ENCODE peak calls at places on chromosome 12, in four cellular contexts. X is transverse colon, P is body of pancreas, M is A549. C is an unnamed sample.

GRCh38 chr12:113867258-113867657 is 98.9 kb downstream of the RBM19 start:
- DNase-seq in X (no peak), P (no peak), M (peak), C (no peak)

GRCh38 chr12:989751-990278 is 1.2 kb upstream of the ERC1 start:
- DNase-seq in X (peak), P (peak), M (peak), C (peak)

GRCh38 chr12:9707864-9708808 is 24.8 kb downstream of the CLECL1 start:
- DNase-seq in X (peak), P (peak), M (peak), C (peak)

GRCh38 chr12:68067762-68068376 is 78.6 kb downstream of the IFNG-AS1 start:
- DNase-seq in X (no peak), P (no peak), M (peak), C (no peak)

GRCh38 chr12:132246997-132247717 is 82.2 kb downstream of the GALNT9 start:
- DNase-seq in X (no peak), P (no peak), M (no peak), C (no peak)

GRCh38 chr12:81255947-81256346 is 178.1 kb downstream of the ACSS3 start:
- DNase-seq in X (no peak), P (no peak), M (no peak), C (no peak)

GRCh38 chr12:68189766-68190700 is 30.5 kb upstream of the IFNG start:
- DNase-seq in X (no peak), P (no peak), M (no peak), C (no peak)

GRCh38 chr12:82955020-82955419 is 268.3 kb downstream of the TMTC2 start:
- DNase-seq in X (no peak), P (no peak), M (no peak), C (no peak)

GRCh38 chr12:42552822-42553221 is 36.7 kb downstream of the PRICKLE1 start:
- DNase-seq in X (no peak), P (no peak), M (no peak), C (no peak)

GRCh38 chr12:58728397-58728796 is 191.9 kb downstream of the LRIG3 start:
- DNase-seq in X (no peak), P (no peak), M (no peak), C (no peak)

GRCh38 chr12:9702239-9702638 is 30.7 kb downstream of the CLECL1 start:
- DNase-seq in X (peak), P (no peak), M (no peak), C (no peak)

GRCh38 chr12:19003987-19004619 is 125.4 kb upstream of the PLEKHA5 start:
- DNase-seq in X (no peak), P (no peak), M (no peak), C (no peak)

GRCh38 chr12:94148841-94149780 is 734 bp downstream of the PLXNC1 start:
- DNase-seq in X (peak), P (peak), M (peak), C (peak)

GRCh38 chr12:19201653-19202052 is 72.1 kb downstream of the PLEKHA5 start:
- DNase-seq in X (no peak), P (no peak), M (no peak), C (no peak)

GRCh38 chr12:78760906-78761305 is 103.7 kb upstream of the SYT1 start:
- DNase-seq in X (no peak), P (no peak), M (no peak), C (no peak)

GRCh38 chr12:105562727-105563072 is 232.2 kb downstream of the C12orf75 start:
- DNase-seq in X (peak), P (no peak), M (peak), C (no peak)

GRCh38 chr12:47277972-47278448 is 198.3 kb upstream of the AMIGO2 start:
- DNase-seq in X (no peak), P (no peak), M (peak), C (no peak)

GRCh38 chr12:26825459-26826016 is 7.5 kb downstream of the ITPR2 start:
- DNase-seq in X (no peak), P (no peak), M (no peak), C (no peak)

GRCh38 chr12:26317942-26318565 is 122.7 kb downstream of the SSPN start:
- DNase-seq in X (no peak), P (no peak), M (no peak), C (no peak)

GRCh38 chr12:89573081-89573810 is 47.4 kb upstream of the POC1B start:
- DNase-seq in X (no peak), P (no peak), M (no peak), C (no peak)

GRCh38 chr12:49264466-49264872 is 413 bp upstream of the TUBA1C start:
- DNase-seq in X (no peak), P (no peak), M (peak), C (no peak)

GRCh38 chr12:92295523-92295922 is 149.9 kb upstream of the BTG1 start:
- DNase-seq in X (no peak), P (no peak), M (no peak), C (no peak)

GRCh38 chr12:59820594-59821011 is 224.8 kb downstream of the SLC16A7 start:
- DNase-seq in X (no peak), P (no peak), M (no peak), C (no peak)

GRCh38 chr12:48980953-48981756 is 3.0 kb downstream of the WNT1 start:
- DNase-seq in X (no peak), P (no peak), M (peak), C (no peak)

GRCh38 chr12:111685322-111685810 is 390 bp downstream of the BRAP start:
- DNase-seq in X (peak), P (no peak), M (no peak), C (no peak)

GRCh38 chr12:25364529-25365339 is 114.0 kb upstream of the KRAS start:
- DNase-seq in X (no peak), P (no peak), M (no peak), C (no peak)

GRCh38 chr12:42686514-42687172 is 97.1 kb upstream of the PRICKLE1 start:
- DNase-seq in X (no peak), P (no peak), M (no peak), C (no peak)

GRCh38 chr12:6229823-6230222 is 29.6 kb downstream of the CD9 start:
- DNase-seq in X (peak), P (peak), M (no peak), C (peak)

GRCh38 chr12:10501031-10501430 is 4.7 kb upstream of the EIF2S3B start:
- DNase-seq in X (no peak), P (no peak), M (no peak), C (no peak)

GRCh38 chr12:88552672-88553079 is 27.6 kb downstream of the KITLG start:
- DNase-seq in X (no peak), P (no peak), M (peak), C (no peak)

GRCh38 chr12:52337054-52337453 is 15.9 kb upstream of the KRT83 start:
- DNase-seq in X (no peak), P (no peak), M (no peak), C (no peak)

GRCh38 chr12:45727994-45728624 is 1.4 kb upstream of the ARID2 start:
- DNase-seq in X (no peak), P (no peak), M (no peak), C (no peak)

GRCh38 chr12:66627270-66627987 is 51.4 kb downstream of the GRIP1 start:
- DNase-seq in X (no peak), P (no peak), M (no peak), C (no peak)

GRCh38 chr12:124569375-124570148 is 2.1 kb upstream of the NCOR2 start:
- DNase-seq in X (no peak), P (no peak), M (no peak), C (no peak)

GRCh38 chr12:124566181-124567034 is 1.0 kb downstream of the NCOR2 start:
- DNase-seq in X (peak), P (peak), M (peak), C (peak)

GRCh38 chr12:124567035-124567672 is at the start of gene NCOR2:
- DNase-seq in X (no peak), P (no peak), M (no peak), C (peak)

GRCh38 chr12:124568431-124569374 is 1.3 kb upstream of the NCOR2 start:
- DNase-seq in X (peak), P (peak), M (no peak), C (peak)

DNA sequence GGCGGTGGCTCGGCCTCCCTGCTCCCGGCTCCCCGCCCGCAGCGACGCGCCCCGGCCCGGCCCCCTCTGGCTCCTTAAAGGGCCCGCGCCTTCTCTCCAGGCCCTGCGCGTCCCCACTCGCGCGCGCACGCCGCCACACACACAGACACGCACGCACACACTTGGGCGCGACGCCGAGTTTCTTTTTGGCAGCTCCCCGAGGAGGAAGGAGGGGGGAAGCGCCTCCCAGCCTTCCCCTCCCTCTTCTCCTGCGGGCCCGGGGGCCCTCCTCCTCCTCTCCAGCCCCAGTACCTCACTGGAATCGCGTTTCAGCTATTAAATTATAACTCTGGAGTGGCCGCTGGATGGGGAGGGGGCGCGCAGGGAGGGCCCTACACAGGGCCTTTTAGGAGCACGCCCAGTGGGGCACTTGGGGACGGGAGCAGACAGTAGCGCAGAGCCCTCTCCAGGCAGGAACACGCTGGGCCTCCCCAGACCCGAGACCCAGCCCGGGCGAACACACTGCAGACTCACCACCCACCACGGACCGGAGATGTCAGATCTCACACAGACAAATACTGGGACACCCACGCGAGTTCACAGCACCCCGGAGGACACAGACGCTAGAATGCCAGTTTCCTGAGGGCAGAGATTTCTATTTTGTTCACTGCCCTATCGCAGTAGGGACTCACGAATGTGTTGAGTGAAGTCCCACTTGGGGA is 411 bp upstream of the NCOR2 start:
- DNase-seq in X (peak), P (peak), M (peak), C (peak)
- TF ChIP-seq CTCF in X (no peak), P (no peak), M (no peak), C (no peak)

GRCh38 chr12:53695148-53696138 is 19.6 kb upstream of the ATP5MC2 start:
- DNase-seq in X (peak), P (no peak), M (peak), C (peak)
- H3K4me3 ChIP-seq in X (peak), P (no peak), M (peak), C (peak)

GRCh38 chr12:109740694-109741245 is 27.1 kb downstream of the FAM222A start:
- DNase-seq in X (no peak), P (peak), M (no peak), C (no peak)
- TF ChIP-seq POLR2A in X (no peak), P (no peak), M (no peak), C (no peak)

DNA sequence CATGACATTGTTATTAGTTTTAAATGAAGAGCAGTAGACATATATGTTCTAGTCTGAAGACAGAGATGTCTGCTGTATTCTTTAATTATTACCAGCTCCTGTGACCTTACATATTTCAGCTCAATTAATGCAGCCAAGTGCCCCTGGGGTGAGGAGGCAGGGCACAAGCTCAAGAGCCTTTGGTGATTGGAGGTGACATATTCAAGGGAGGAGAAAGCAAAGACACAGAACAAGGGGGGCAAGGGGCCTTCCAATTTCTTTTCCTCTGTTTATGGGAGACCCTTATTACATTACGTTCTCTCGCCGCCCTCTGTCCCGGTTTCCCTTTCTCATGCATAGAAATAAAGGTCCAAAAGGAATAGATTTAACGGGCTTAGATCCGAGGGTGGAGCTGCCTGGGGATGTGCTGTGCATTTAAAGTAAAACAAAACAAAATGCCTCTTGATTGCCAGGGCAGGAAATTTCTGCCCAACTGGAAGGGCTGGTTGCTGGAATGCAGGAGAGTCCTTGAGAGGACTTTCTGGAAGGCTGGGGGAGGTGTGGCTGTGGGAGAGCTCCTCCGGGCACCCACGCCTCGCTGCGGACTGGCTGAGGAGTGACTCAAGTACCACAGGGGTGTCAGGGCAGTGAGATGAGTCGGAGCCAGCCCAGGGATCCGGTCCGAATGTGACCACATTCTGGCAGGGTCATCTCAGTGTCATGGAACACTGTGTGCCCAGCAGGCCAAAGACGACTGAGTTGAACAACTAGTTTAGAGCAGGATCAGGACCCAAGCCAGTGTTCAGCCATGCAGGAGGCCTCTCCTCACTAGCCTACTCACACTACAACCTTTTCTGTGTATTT is 32.1 kb upstream of the GSG1 start:
- DNase-seq in X (no peak), P (peak), M (no peak), C (peak)
- TF ChIP-seq CTCF in X (no peak), P (no peak), M (no peak), C (peak)

GRCh38 chr12:96218989-96219678 is 25.0 kb downstream of the ELK3 start:
- DNase-seq in X (no peak), P (no peak), M (peak), C (no peak)
- H3K4me3 ChIP-seq in X (no peak), P (no peak), M (peak), C (no peak)